ENCODE peak calls at places on chromosome 3, in four cellular contexts. One of them, this sample, is unnamed.
A peak's percentile ranks its signal among the peaks of the same experiment; 100 is the strongest.

GRCh38 chr3:115062412-115062956 is 84.6 kb downstream of the ZBTB20 start:
- DNase-seq in CD4-positive, alpha-beta memory T cell: no peak
- DNase-seq in trophoblast cell: no peak
- DNase-seq in stimulated activated CD4-positive, alpha-beta T cell treated with anti-CD3 and anti-CD28 coated beads, TNF-alpha, amount 100 ng/mL, for 24 hours: no peak
- DNase-seq in this sample: peak; percentile 52

GRCh38 chr3:10449436-10449835 is 56.0 kb downstream of the ATP2B2 start:
- DNase-seq in CD4-positive, alpha-beta memory T cell: no peak
- DNase-seq in trophoblast cell: no peak
- DNase-seq in stimulated activated CD4-positive, alpha-beta T cell treated with anti-CD3 and anti-CD28 coated beads, TNF-alpha, amount 100 ng/mL, for 24 hours: no peak
- DNase-seq in this sample: no peak

GRCh38 chr3:147161833-147162232 is 244.5 kb downstream of the ZIC4 start:
- DNase-seq in CD4-positive, alpha-beta memory T cell: no peak
- DNase-seq in trophoblast cell: no peak
- DNase-seq in stimulated activated CD4-positive, alpha-beta T cell treated with anti-CD3 and anti-CD28 coated beads, TNF-alpha, amount 100 ng/mL, for 24 hours: no peak
- DNase-seq in this sample: no peak

GRCh38 chr3:161403251-161403650 is 31.9 kb upstream of the SPTSSB start:
- DNase-seq in CD4-positive, alpha-beta memory T cell: no peak
- DNase-seq in trophoblast cell: no peak
- DNase-seq in stimulated activated CD4-positive, alpha-beta T cell treated with anti-CD3 and anti-CD28 coated beads, TNF-alpha, amount 100 ng/mL, for 24 hours: no peak
- DNase-seq in this sample: no peak

GRCh38 chr3:195718477-195718984 is 2.2 kb upstream of the MUC20 start:
- DNase-seq in CD4-positive, alpha-beta memory T cell: no peak
- DNase-seq in trophoblast cell: no peak
- DNase-seq in stimulated activated CD4-positive, alpha-beta T cell treated with anti-CD3 and anti-CD28 coated beads, TNF-alpha, amount 100 ng/mL, for 24 hours: no peak
- DNase-seq in this sample: no peak

GRCh38 chr3:44845528-44846520 is 15.9 kb upstream of the TMEM42 start:
- DNase-seq in CD4-positive, alpha-beta memory T cell: no peak
- DNase-seq in trophoblast cell: peak; percentile 72
- DNase-seq in stimulated activated CD4-positive, alpha-beta T cell treated with anti-CD3 and anti-CD28 coated beads, TNF-alpha, amount 100 ng/mL, for 24 hours: no peak
- DNase-seq in this sample: peak; percentile 59

GRCh38 chr3:51514210-51514609 is 14.4 kb upstream of the DCAF1 start:
- DNase-seq in CD4-positive, alpha-beta memory T cell: no peak
- DNase-seq in trophoblast cell: no peak
- DNase-seq in stimulated activated CD4-positive, alpha-beta T cell treated with anti-CD3 and anti-CD28 coated beads, TNF-alpha, amount 100 ng/mL, for 24 hours: no peak
- DNase-seq in this sample: no peak

GRCh38 chr3:173622156-173622555 is 224.6 kb downstream of the NLGN1 start:
- DNase-seq in CD4-positive, alpha-beta memory T cell: no peak
- DNase-seq in trophoblast cell: no peak
- DNase-seq in stimulated activated CD4-positive, alpha-beta T cell treated with anti-CD3 and anti-CD28 coated beads, TNF-alpha, amount 100 ng/mL, for 24 hours: no peak
- DNase-seq in this sample: peak; percentile 29

GRCh38 chr3:163863146-163863545 is 1215.2 kb downstream of the SI start:
- DNase-seq in CD4-positive, alpha-beta memory T cell: no peak
- DNase-seq in trophoblast cell: no peak
- DNase-seq in stimulated activated CD4-positive, alpha-beta T cell treated with anti-CD3 and anti-CD28 coated beads, TNF-alpha, amount 100 ng/mL, for 24 hours: no peak
- DNase-seq in this sample: no peak

GRCh38 chr3:150293401-150294001 is 114.6 kb upstream of the TSC22D2 start:
- DNase-seq in CD4-positive, alpha-beta memory T cell: no peak
- DNase-seq in trophoblast cell: peak; percentile 71
- DNase-seq in stimulated activated CD4-positive, alpha-beta T cell treated with anti-CD3 and anti-CD28 coated beads, TNF-alpha, amount 100 ng/mL, for 24 hours: no peak
- DNase-seq in this sample: peak; percentile 81

GRCh38 chr3:97952872-97953271 is 19.4 kb downstream of the RIOX2 start:
- DNase-seq in CD4-positive, alpha-beta memory T cell: no peak
- DNase-seq in trophoblast cell: peak; percentile 88
- DNase-seq in stimulated activated CD4-positive, alpha-beta T cell treated with anti-CD3 and anti-CD28 coated beads, TNF-alpha, amount 100 ng/mL, for 24 hours: no peak
- DNase-seq in this sample: no peak

GRCh38 chr3:184717608-184717995 is 5.7 kb upstream of the MAGEF1 start:
- DNase-seq in CD4-positive, alpha-beta memory T cell: no peak
- DNase-seq in trophoblast cell: no peak
- DNase-seq in stimulated activated CD4-positive, alpha-beta T cell treated with anti-CD3 and anti-CD28 coated beads, TNF-alpha, amount 100 ng/mL, for 24 hours: no peak
- DNase-seq in this sample: no peak

GRCh38 chr3:66431494-66431893 is 69.3 kb downstream of the LRIG1 start:
- DNase-seq in CD4-positive, alpha-beta memory T cell: no peak
- DNase-seq in trophoblast cell: no peak
- DNase-seq in stimulated activated CD4-positive, alpha-beta T cell treated with anti-CD3 and anti-CD28 coated beads, TNF-alpha, amount 100 ng/mL, for 24 hours: no peak
- DNase-seq in this sample: peak; percentile 95

GRCh38 chr3:31853580-31853979 is 127.5 kb downstream of the OSBPL10 start:
- DNase-seq in CD4-positive, alpha-beta memory T cell: no peak
- DNase-seq in trophoblast cell: no peak
- DNase-seq in stimulated activated CD4-positive, alpha-beta T cell treated with anti-CD3 and anti-CD28 coated beads, TNF-alpha, amount 100 ng/mL, for 24 hours: no peak
- DNase-seq in this sample: no peak

GRCh38 chr3:46089237-46090011 is 62.1 kb upstream of the XCR1 start:
- DNase-seq in CD4-positive, alpha-beta memory T cell: no peak
- DNase-seq in trophoblast cell: peak; percentile 72
- DNase-seq in stimulated activated CD4-positive, alpha-beta T cell treated with anti-CD3 and anti-CD28 coated beads, TNF-alpha, amount 100 ng/mL, for 24 hours: no peak
- DNase-seq in this sample: peak; percentile 93

This sample was measured in IMR-90.